ENCODE peak calls at places on chromosomes 2 and 18, in four cellular contexts. E is tibial artery; W is uterus; T is stimulated activated CD4-positive, alpha-beta T cell treated with anti-CD3 and anti-CD28 coated beads, Interleukin-4, amount 100 ng/mL, for 48 hours. P is an unnamed sample.

GRCh38 chr2:127407661-127408003 is 10.6 kb upstream of the PROC start:
- DNase-seq in T (no peak), E (no peak), W (no peak), P (no peak)

GRCh38 chr2:25879133-25879730 is 945 bp upstream of the ASXL2 start:
- DNase-seq in E (no peak), T (no peak), W (no peak), P (peak)

GRCh38 chr2:45117383-45117782 is 108.1 kb upstream of the SIX2 start:
- DNase-seq in W (no peak), E (no peak), T (no peak), P (no peak)

GRCh38 chr18:23357992-23358594 is 95.0 kb upstream of the RIOK3 start:
- DNase-seq in W (peak), E (peak), T (no peak), P (no peak)

GRCh38 chr2:2848621-2849443 is 517.8 kb upstream of the MYT1L start:
- DNase-seq in T (no peak), E (no peak), W (no peak), P (no peak)

GRCh38 chr2:75892490-75892889 is 181.8 kb upstream of the GCFC2 start:
- DNase-seq in T (no peak), W (no peak), E (no peak), P (no peak)

GRCh38 chr18:42192251-42193248 is 237.5 kb downstream of the PIK3C3 start:
- DNase-seq in T (no peak), W (no peak), E (no peak), P (no peak)

GRCh38 chr2:120989911-120990441 is 254.3 kb downstream of the GLI2 start:
- DNase-seq in W (no peak), T (no peak), E (peak), P (no peak)

GRCh38 chr2:46545015-46545839 is 65.9 kb downstream of the TMEM247 start:
- DNase-seq in E (no peak), T (no peak), W (no peak), P (no peak)

GRCh38 chr2:207256476-207257207 is 90.9 kb upstream of the KLF7 start:
- DNase-seq in W (no peak), E (no peak), T (no peak), P (no peak)

P was measured in hepatic stellate cell.